ENCODE peak calls at places on chromosomes 7 and 10, in five cellular contexts. Q is left lung, R is fibroblast of lung, J is heart left ventricle, B is iPS DF 6.9. C is an unnamed sample.
A peak's percentile ranks its signal among the peaks of the same experiment; 100 is the strongest.

GRCh38 chr7:26880852-26881251 is 16.5 kb upstream of the SKAP2 start:
- DNase-seq in Q (no peak), R (no peak), J (no peak), B (no peak), C (no peak)

GRCh38 chr7:25597881-25598456 is 369.7 kb upstream of the NPVF start:
- DNase-seq in Q (no peak), R (no peak), J (no peak), B (no peak), C (no peak)

GRCh38 chr10:84196083-84196482 is 1.7 kb downstream of the CDHR1 start:
- DNase-seq in Q (no peak), R (no peak), J (no peak), B (no peak), C (no peak)

GRCh38 chr10:51675088-51675487 is 24.3 kb downstream of the CSTF2T start:
- DNase-seq in Q (no peak), R (no peak), J (no peak), B (no peak), C (no peak)

GRCh38 chr7:134932707-134933370 is 53.5 kb upstream of the AGBL3 start:
- DNase-seq in Q (no peak), R (peak; percentile 98), J (peak; percentile 57), B (no peak), C (no peak)

GRCh38 chr7:117961235-117961634 is 88.0 kb upstream of the CTTNBP2 start:
- DNase-seq in Q (no peak), R (no peak), J (no peak), B (no peak), C (no peak)

GRCh38 chr7:28904539-28905143 is 53.5 kb downstream of the TRIL start:
- DNase-seq in Q (no peak), R (no peak), J (no peak), B (no peak), C (no peak)

GRCh38 chr10:104387130-104387888 is 33.7 kb downstream of the CFAP58 start:
- DNase-seq in Q (no peak), R (no peak), J (no peak), B (no peak), C (no peak)

GRCh38 chr7:2979276-2979675 is 64.4 kb downstream of the CARD11 start:
- DNase-seq in Q (peak; percentile 21), R (no peak), J (no peak), B (no peak), C (no peak)

GRCh38 chr10:119498889-119499864 is 43.3 kb downstream of the RGS10 start:
- DNase-seq in Q (peak; percentile 21), R (peak; percentile 75), J (no peak), B (no peak), C (no peak)

GRCh38 chr7:106535234-106536026 is 125.5 kb downstream of the CCDC71L start:
- DNase-seq in Q (no peak), R (no peak), J (no peak), B (no peak), C (no peak)

GRCh38 chr7:100632951-100633717 is 8.2 kb downstream of the TFR2 start:
- DNase-seq in Q (peak; percentile 89), R (peak; percentile 25), J (peak; percentile 27), B (no peak), C (no peak)

GRCh38 chr7:100477871-100478248 is 1.2 kb downstream of the TSC22D4 start:
- DNase-seq in Q (peak; percentile 78), R (no peak), J (no peak), B (no peak), C (no peak)

DNA sequence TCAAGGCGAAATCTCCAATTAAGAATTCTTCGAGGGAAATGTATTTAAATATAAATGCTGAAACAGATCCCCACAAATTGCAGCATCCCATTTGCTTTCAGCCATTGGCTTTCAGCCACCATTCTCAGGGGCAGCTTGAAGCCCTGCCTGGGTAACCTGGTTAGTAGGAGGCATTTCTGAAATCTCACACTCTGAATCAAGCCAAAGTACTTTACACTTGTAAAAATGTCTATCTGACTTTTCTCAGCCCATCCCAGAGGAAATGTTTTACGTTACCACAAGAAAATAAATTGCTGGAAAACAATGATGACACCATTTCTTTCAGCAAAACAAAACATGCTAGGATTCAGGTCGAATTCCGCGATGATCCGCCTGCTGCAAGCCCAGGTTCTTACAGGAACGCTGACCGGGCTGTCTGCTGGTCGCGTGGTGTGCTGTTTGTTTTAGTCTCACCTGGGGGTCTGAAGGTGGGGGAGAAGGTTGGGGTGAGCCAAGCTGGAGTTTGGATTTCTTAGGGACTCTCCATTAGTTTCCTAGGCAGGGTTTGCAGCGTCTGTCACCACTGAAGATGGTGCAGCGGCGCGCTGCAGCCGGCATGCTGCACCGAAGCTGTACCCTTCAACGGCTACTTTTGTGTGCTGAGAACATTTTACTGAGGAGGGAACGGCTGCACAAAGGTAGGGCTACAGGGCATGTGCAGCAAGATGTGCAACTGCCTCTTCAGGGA is 48.8 kb downstream of the GCC1 start:
- DNase-seq in Q (no peak), R (peak; percentile 8), J (no peak), B (no peak), C (no peak)
- H3K4me3 ChIP-seq in Q (no peak overlapping the region), R (no peak overlapping the region), J (peak overlapping the region; percentile 23), B (no peak overlapping the region), C (no peak overlapping the region)

GRCh38 chr10:88994034-88994433 is 3.4 kb downstream of the FAS start:
- DNase-seq in Q (no peak), R (peak; percentile 72), J (no peak), B (no peak), C (no peak)
- H3K4me3 ChIP-seq in Q (peak overlapping the region; percentile 82), R (peak overlapping the region; percentile 65), J (peak overlapping the region; percentile 85), B (no peak overlapping the region), C (no peak overlapping the region)

DNA sequence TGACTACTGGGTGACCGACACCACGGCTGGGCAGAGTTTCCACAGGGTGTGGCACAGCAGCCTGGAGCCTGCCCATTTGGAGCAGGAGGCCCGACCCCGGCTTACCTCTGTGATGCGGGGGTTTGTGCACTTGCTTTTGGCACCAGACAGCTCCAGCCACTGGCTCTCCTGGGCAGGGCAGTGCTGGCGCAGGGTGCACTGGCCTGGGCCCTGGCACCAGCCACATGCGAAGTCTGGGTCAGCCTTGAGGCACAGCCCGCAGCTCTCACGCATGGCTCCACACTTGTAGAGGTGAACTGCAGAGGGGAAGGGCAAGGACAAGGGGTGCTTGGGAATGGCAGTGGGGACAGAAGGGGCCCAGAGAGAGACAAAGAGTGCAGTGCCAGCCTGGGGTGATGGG is 373.7 kb downstream of the PLXNA4 start:
- DNase-seq in Q (no peak), R (no peak), J (no peak), B (no peak), C (no peak)
- H3K4me3 ChIP-seq in Q (no peak overlapping the region), R (no peak overlapping the region), J (no peak overlapping the region), B (no peak overlapping the region), C (no peak overlapping the region)

GRCh38 chr10:100482834-100483185 is 20.0 kb downstream of the WNT8B start:
- DNase-seq in Q (no peak), R (no peak), J (no peak), B (no peak), C (no peak)
- H3K4me3 ChIP-seq in Q (peak overlapping the region; percentile 42), R (no peak overlapping the region), J (peak overlapping the region; percentile 53), B (no peak overlapping the region), C (no peak overlapping the region)

GRCh38 chr7:84637568-84638338 is 443.2 kb upstream of the SEMA3A start:
- DNase-seq in Q (no peak), R (peak; percentile 96), J (peak; percentile 12), B (no peak), C (peak; percentile 30)
- H3K4me3 ChIP-seq in Q (no peak overlapping the region), R (no peak overlapping the region), J (no peak overlapping the region), B (no peak overlapping the region), C (no peak overlapping the region)

DNA sequence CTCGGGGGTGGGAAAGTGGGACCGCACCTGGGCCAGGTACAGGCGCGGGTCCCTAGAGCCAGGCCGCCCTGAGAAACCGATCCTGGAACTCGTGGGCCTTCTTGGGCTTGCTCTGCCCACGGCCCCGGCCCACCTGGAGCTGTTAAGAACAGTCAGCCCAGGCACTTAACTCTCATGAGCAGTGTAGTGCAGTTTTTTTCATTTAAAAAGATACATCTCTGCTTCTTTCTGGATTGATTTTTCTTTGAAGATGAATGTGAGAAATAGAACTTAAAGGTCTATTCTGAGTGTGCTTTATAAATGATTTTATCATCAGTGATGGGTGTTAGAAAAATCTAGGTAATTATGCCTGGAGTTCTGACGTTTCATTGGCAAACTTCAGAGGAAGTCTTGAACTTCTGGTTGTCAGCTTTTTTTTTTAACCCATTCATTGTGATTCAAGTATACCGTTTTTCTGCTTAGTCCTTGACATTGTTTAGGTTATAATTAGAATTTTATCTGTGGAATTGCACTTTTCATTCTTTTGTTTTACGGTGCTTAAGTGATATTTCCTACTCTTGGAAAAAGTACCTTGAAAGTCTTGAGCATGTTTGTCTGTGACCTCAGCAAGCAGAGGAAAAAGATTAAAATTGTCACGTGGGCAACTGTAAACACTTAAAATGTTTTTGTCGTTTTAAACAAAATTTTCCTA is 845 bp downstream of the CDK1 start:
- DNase-seq in Q (no peak), R (peak; percentile 20), J (no peak), B (no peak), C (no peak)
- H3K4me3 ChIP-seq in Q (peak overlapping the region; percentile 62), R (peak overlapping the region; percentile 87), J (peak overlapping the region; percentile 64), B (peak overlapping the region; percentile 95), C (peak overlapping the region; percentile 74)